ENCODE peak calls at places on chromosomes 2 and 18, in four cellular contexts. C, E, W and G are unnamed samples.

GRCh38 chr2:112087346-112088020 is 32.4 kb downstream of the TMEM87B start:
- DNase-seq in C (no peak), E (no peak), W (no peak), G (no peak)

GRCh38 chr18:12911025-12911927 is 27.2 kb upstream of the PTPN2 start:
- DNase-seq in C (no peak), E (peak; percentile 70), W (no peak), G (peak; percentile 88)

GRCh38 chr2:149180226-149180875 is 141.9 kb downstream of the LYPD6B start:
- DNase-seq in C (no peak), E (no peak), W (no peak), G (no peak)

GRCh38 chr2:715847-716573 is 38.8 kb upstream of the TMEM18 start:
- DNase-seq in C (peak; percentile 64), E (no peak), W (no peak), G (no peak)

GRCh38 chr2:242030226-242030575 is 160.7 kb downstream of the RTP5 start:
- DNase-seq in C (no peak), E (no peak), W (no peak), G (no peak)

GRCh38 chr18:23137093-23137640 is 1.9 kb downstream of the CABLES1 start:
- DNase-seq in C (no peak), E (no peak), W (no peak), G (no peak)

GRCh38 chr2:106160786-106161261 is 33.3 kb downstream of the UXS1 start:
- DNase-seq in C (no peak), E (peak; percentile 48), W (no peak), G (no peak)

GRCh38 chr2:228140934-228141528 is 40.5 kb downstream of the SPHKAP start:
- DNase-seq in C (no peak), E (no peak), W (no peak), G (no peak)

GRCh38 chr18:55869965-55870585 is 282.1 kb upstream of the TCF4 start:
- DNase-seq in C (no peak), E (no peak), W (no peak), G (no peak)

GRCh38 chr18:58005885-58006523 is 38.0 kb upstream of the NEDD4L start:
- DNase-seq in C (no peak), E (no peak), W (no peak), G (no peak)

GRCh38 chr2:241258505-241259160 is 56.8 kb downstream of the HDLBP start:
- DNase-seq in C (no peak), E (no peak), W (no peak), G (no peak)

GRCh38 chr2:152623775-152624174 is 93.5 kb downstream of the PRPF40A start:
- DNase-seq in C (no peak), E (no peak), W (no peak), G (no peak)

GRCh38 chr2:99832921-99833320 is 309.5 kb downstream of the AFF3 start:
- DNase-seq in C (no peak), E (no peak), W (no peak), G (no peak)

GRCh38 chr2:168568476-168569227 is 112.6 kb downstream of the CERS6 start:
- DNase-seq in C (no peak), E (no peak), W (no peak), G (no peak)

GRCh38 chr18:378039-378438 is 110.2 kb upstream of the THOC1 start:
- DNase-seq in C (no peak), E (no peak), W (no peak), G (no peak)

GRCh38 chr18:75154997-75155396 is 53.9 kb downstream of the PTGR3 start:
- DNase-seq in C (no peak), E (no peak), W (no peak), G (no peak)

GRCh38 chr2:16824472-16824871 is 158.8 kb upstream of the CYRIA start:
- DNase-seq in C (no peak), E (no peak), W (no peak), G (no peak)

GRCh38 chr18:61085036-61085435 is 248.2 kb upstream of the CDH20 start:
- DNase-seq in C (no peak), E (no peak), W (no peak), G (no peak)

GRCh38 chr2:225598426-225598825 is 198.9 kb downstream of the NYAP2 start:
- DNase-seq in C (no peak), E (no peak), W (no peak), G (no peak)

GRCh38 chr2:71494523-71495155 is 41.3 kb downstream of the DYSF start:
- DNase-seq in C (no peak), E (no peak), W (no peak), G (no peak)

GRCh38 chr2:10078704-10079191 is 1.5 kb downstream of the CYS1 start:
- DNase-seq in C (no peak), E (no peak), W (no peak), G (no peak)

GRCh38 chr2:144454466-144455287 is 65.2 kb downstream of the ZEB2 start:
- DNase-seq in C (no peak), E (peak; percentile 44), W (no peak), G (no peak)

GRCh38 chr2:39436592-39437521 is at the start of gene MAP4K3:
- DNase-seq in C (peak; percentile 100), E (peak; percentile 74), W (peak; percentile 89), G (peak; percentile 98)

GRCh38 chr2:238383743-238384370 is 42.9 kb upstream of the ASB1 start:
- DNase-seq in C (no peak), E (no peak), W (no peak), G (no peak)

GRCh38 chr2:152028182-152028862 is 70.5 kb downstream of the CACNB4 start:
- DNase-seq in C (no peak), E (no peak), W (peak; percentile 30), G (no peak)

GRCh38 chr2:127719301-127720218 is 18.3 kb downstream of the SFT2D3 start:
- DNase-seq in C (no peak), E (no peak), W (no peak), G (no peak)

GRCh38 chr2:118112771-118113334 is 24.6 kb downstream of the INSIG2 start:
- DNase-seq in C (no peak), E (no peak), W (peak; percentile 91), G (no peak)

GRCh38 chr2:218033590-218034496 is 31.0 kb upstream of the TNS1 start:
- DNase-seq in C (no peak), E (no peak), W (no peak), G (peak; percentile 67)